ENCODE peak calls at places on chromosome 16, in five cellular contexts. N, D, J, Y and M are unnamed samples.

GRCh38 chr16:56262148-56262878 is 71.0 kb downstream of the GNAO1 start:
- DNase-seq in J (no peak), Y (no peak), N (no peak), D (no peak), M (no peak)

GRCh38 chr16:88681709-88682451 is 4.4 kb downstream of the SNAI3 start:
- DNase-seq in N (peak; percentile 26), Y (peak; percentile 15), J (peak; percentile 60), D (peak; percentile 71), M (no peak)

GRCh38 chr16:27333104-27333503 is 19.3 kb downstream of the IL4R start:
- DNase-seq in J (no peak), Y (no peak), D (no peak), N (no peak), M (no peak)

GRCh38 chr16:89701425-89702406 is at the start of gene SPATA2L:
- DNase-seq in J (peak; percentile 100), N (peak; percentile 88), Y (peak; percentile 65), D (peak; percentile 94), M (peak; percentile 99)

GRCh38 chr16:51821527-51821926 is 670.5 kb upstream of the SALL1 start:
- DNase-seq in Y (no peak), J (no peak), N (no peak), D (no peak), M (no peak)

GRCh38 chr16:28193530-28194423 is 18.0 kb downstream of the XPO6 start:
- DNase-seq in N (no peak), D (no peak), J (peak; percentile 22), Y (peak; percentile 98), M (no peak)

GRCh38 chr16:88754912-88755744 is 29.9 kb downstream of the PIEZO1 start:
- DNase-seq in Y (peak; percentile 63), J (no peak), N (no peak), D (no peak), M (no peak)

GRCh38 chr16:78925071-78925714 is 675.3 kb downstream of the MAF start:
- DNase-seq in J (peak; percentile 9), D (no peak), Y (no peak), N (peak; percentile 23), M (peak; percentile 13)

GRCh38 chr16:10868089-10868488 is 8.9 kb upstream of the CIITA start:
- DNase-seq in Y (no peak), D (no peak), N (no peak), J (no peak), M (no peak)

GRCh38 chr16:72793716-72794115 is 254.2 kb downstream of the ZFHX3 start:
- DNase-seq in Y (no peak), N (no peak), J (no peak), D (no peak), M (no peak)

GRCh38 chr16:75402821-75403475 is 30.4 kb downstream of the CFDP1 start:
- DNase-seq in N (no peak), J (peak; percentile 42), Y (peak; percentile 60), D (no peak), M (no peak)

GRCh38 chr16:64950262-64950661 is 171.6 kb downstream of the CDH11 start:
- DNase-seq in Y (no peak), D (no peak), J (no peak), N (no peak), M (no peak)

GRCh38 chr16:63816304-63816703 is 1305.6 kb downstream of the CDH11 start:
- DNase-seq in Y (no peak), J (no peak), D (no peak), N (no peak), M (no peak)

GRCh38 chr16:56356276-56357241 is 68.8 kb downstream of the AMFR start:
- DNase-seq in J (peak; percentile 52), Y (peak; percentile 88), N (peak; percentile 82), D (peak; percentile 75), M (peak; percentile 87)

GRCh38 chr16:65936096-65936495 is 430.4 kb upstream of the CDH5 start:
- DNase-seq in J (no peak), D (no peak), Y (peak; percentile 40), N (no peak), M (no peak)

GRCh38 chr16:89922477-89922883 is 662 bp upstream of the TUBB3 start:
- DNase-seq in Y (peak; percentile 91), J (no peak), N (peak; percentile 68), D (peak; percentile 72), M (peak; percentile 52)

GRCh38 chr16:75267631-75268264 is 16.3 kb upstream of the BCAR1 start:
- DNase-seq in J (no peak), D (peak; percentile 67), Y (peak; percentile 53), N (peak; percentile 80), M (peak; percentile 95)

GRCh38 chr16:65037558-65037957 is 84.3 kb downstream of the CDH11 start:
- DNase-seq in N (no peak), D (no peak), Y (no peak), J (no peak), M (no peak)

GRCh38 chr16:27401768-27402568 is at the start of gene IL21R:
- DNase-seq in D (peak; percentile 58), Y (peak; percentile 61), J (peak; percentile 88), N (peak; percentile 73), M (peak; percentile 22)

GRCh38 chr16:88504489-88505404 is 51.7 kb downstream of the ZFPM1 start:
- DNase-seq in J (no peak), N (no peak), Y (no peak), D (no peak), M (peak; percentile 95)

GRCh38 chr16:53291757-53292392 is 142.4 kb upstream of the RBL2 start:
- DNase-seq in N (no peak), J (no peak), D (no peak), Y (peak; percentile 47), M (no peak)

GRCh38 chr16:10362077-10362863 is 23.6 kb upstream of the ATF7IP2 start:
- DNase-seq in Y (no peak), J (peak; percentile 5), N (no peak), D (no peak), M (no peak)

GRCh38 chr16:407253-407652 is 5.6 kb downstream of the DECR2 start:
- DNase-seq in Y (no peak), D (no peak), N (no peak), J (no peak), M (no peak)
- H3K27me3 ChIP-seq in Y (no peaks in the 10 kb centered on the region), D (no peaks in the 10 kb centered on the region), N (no peaks in the 10 kb centered on the region), J (no peaks in the 10 kb centered on the region), M (no peaks in the 10 kb centered on the region)

DNA sequence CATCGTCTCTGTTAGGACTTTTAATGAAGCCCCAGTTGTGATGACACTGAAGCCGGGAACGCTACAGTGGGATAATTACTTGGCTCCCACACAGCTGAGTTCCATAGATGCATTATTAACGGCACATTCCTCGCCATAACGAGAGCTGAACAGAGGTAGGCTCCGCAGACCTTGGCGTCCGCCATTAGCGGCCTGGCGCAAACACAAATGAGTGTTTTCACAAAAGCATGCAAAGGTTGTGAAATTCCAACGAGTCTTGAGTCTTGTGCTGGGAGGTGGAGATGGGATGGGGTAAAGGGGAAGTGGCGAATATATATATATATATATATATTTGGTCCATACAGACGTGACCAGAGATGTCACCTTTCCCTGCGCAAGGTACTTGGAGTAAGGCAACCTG is 216.1 kb downstream of the C16orf78 start:
- DNase-seq in N (no peak), J (no peak), D (no peak), Y (no peak), M (no peak)
- H3K27ac ChIP-seq in N (no peak overlapping the region), J (no peak overlapping the region), D (no peak overlapping the region), Y (no peak overlapping the region), M (no peak overlapping the region)

GRCh38 chr16:306911-307370 is 24.0 kb downstream of the PDIA2 start:
- DNase-seq in J (no peak), D (no peak), N (no peak), Y (no peak), M (no peak)

GRCh38 chr16:301235-301634 is 18.3 kb downstream of the PDIA2 start:
- DNase-seq in N (no peak), Y (no peak), J (no peak), D (no peak), M (no peak)

GRCh38 chr16:301950-302349 is 19.0 kb downstream of the PDIA2 start:
- DNase-seq in D (no peak), N (no peak), J (no peak), Y (no peak), M (no peak)

GRCh38 chr16:305916-306315 is 23.0 kb downstream of the PDIA2 start:
- DNase-seq in J (no peak), N (no peak), D (no peak), Y (no peak), M (peak; percentile 40)

DNA sequence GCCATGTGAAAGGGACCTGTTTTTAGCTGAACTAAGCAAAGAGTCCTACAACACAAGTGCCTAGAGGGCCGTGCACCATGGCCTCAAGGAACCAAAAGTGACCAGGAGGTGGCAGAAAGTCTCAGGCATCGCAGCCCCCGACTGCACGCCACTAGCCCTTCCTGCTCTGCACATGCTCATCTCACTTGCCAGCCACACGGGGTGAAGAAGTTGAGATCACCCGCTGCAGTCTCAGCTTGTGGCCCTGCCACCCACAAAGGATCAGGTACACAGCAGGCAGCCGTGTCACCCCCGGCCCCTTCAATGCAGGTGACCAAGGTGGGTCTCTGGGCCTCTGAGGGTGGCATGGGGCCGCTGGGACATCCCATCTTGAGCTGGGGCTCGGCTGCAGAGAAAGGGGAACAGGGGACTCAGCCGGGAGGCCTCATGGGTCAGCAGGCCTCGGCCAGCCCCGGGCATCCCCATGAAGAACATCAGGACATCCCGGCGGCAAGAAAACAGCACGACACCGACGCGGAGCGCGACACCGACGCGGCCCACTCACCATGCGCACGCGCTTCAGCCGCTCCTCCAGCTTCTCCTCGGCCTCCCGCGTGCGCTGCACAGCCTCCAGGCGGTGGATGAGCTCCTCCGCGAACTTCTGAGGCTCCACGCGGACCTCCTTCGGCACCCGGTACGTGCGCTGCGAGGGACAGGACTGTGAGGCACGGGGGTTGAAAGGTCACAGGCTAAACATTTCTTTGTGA is 21.0 kb downstream of the PDIA2 start:
- DNase-seq in J (no peak), N (no peak), D (no peak), Y (no peak), M (no peak)
- H3K27me3 ChIP-seq in J (no peaks in the 10 kb centered on the region), N (no peaks in the 10 kb centered on the region), D (no peaks in the 10 kb centered on the region), Y (no peaks in the 10 kb centered on the region), M (no peaks in the 10 kb centered on the region)

GRCh38 chr16:81609323-81609892 is 164.8 kb downstream of the CMIP start:
- DNase-seq in J (no peak), D (no peak), N (no peak), Y (no peak), M (no peak)

GRCh38 chr16:81612351-81613170 is 166.5 kb upstream of the PLCG2 start:
- DNase-seq in Y (no peak), N (peak; percentile 64), D (no peak), J (no peak), M (no peak)

GRCh38 chr16:81611721-81612120 is 167.1 kb downstream of the CMIP start:
- DNase-seq in Y (no peak), J (no peak), N (no peak), D (no peak), M (no peak)

GRCh38 chr16:81610144-81610842 is 165.7 kb downstream of the CMIP start:
- DNase-seq in Y (peak; percentile 84), D (peak; percentile 45), N (peak; percentile 84), J (no peak), M (peak; percentile 45)

GRCh38 chr16:81610936-81611335 is 166.3 kb downstream of the CMIP start:
- DNase-seq in Y (no peak), D (no peak), N (no peak), J (no peak), M (no peak)
- H3K27ac ChIP-seq in Y (no peak overlapping the region), D (no peak overlapping the region), N (peak overlapping the region; percentile 78), J (no peak overlapping the region), M (no peak overlapping the region)